ENCODE peak calls at places on chromosomes 7 and 10, in ten cellular contexts. One of them, this sample, is unnamed.

GRCh38 chr10:44805461-44806210 is 105.5 kb upstream of the TMEM72 start:
- DNase-seq in upper lobe of right lung: no peak
- DNase-seq in HEK293T: no peak
- DNase-seq in foreskin melanocyte: no peak
- DNase-seq in testis: peak; percentile 38
- DNase-seq in dermis microvascular lymphatic vessel endothelial cell: peak; percentile 40
- DNase-seq in NCI-H748 treated with DMSO at 0.1 percent for 48 hours: no peak
- DNase-seq in tibial artery: no peak
- DNase-seq in amygdala: no peak
- DNase-seq in NCI-H1417 treated with DMSO at 0.1 percent for 48 hours: no peak
- DNase-seq in this sample: no peak

GRCh38 chr10:77592946-77593636 is 44.5 kb downstream of the KCNMA1 start:
- DNase-seq in HEK293T: no peak
- DNase-seq in NCI-H1417 treated with DMSO at 0.1 percent for 48 hours: no peak
- DNase-seq in testis: no peak
- DNase-seq in NCI-H748 treated with DMSO at 0.1 percent for 48 hours: no peak
- DNase-seq in dermis microvascular lymphatic vessel endothelial cell: no peak
- DNase-seq in amygdala: no peak
- DNase-seq in tibial artery: peak; percentile 90
- DNase-seq in foreskin melanocyte: no peak
- DNase-seq in upper lobe of right lung: no peak
- DNase-seq in this sample: no peak

GRCh38 chr7:43764039-43764789 is 5.7 kb downstream of the BLVRA start:
- DNase-seq in upper lobe of right lung: peak; percentile 91
- DNase-seq in HEK293T: no peak
- DNase-seq in NCI-H748 treated with DMSO at 0.1 percent for 48 hours: no peak
- DNase-seq in foreskin melanocyte: no peak
- DNase-seq in NCI-H1417 treated with DMSO at 0.1 percent for 48 hours: no peak
- DNase-seq in tibial artery: no peak
- DNase-seq in amygdala: no peak
- DNase-seq in testis: peak; percentile 68
- DNase-seq in dermis microvascular lymphatic vessel endothelial cell: no peak
- DNase-seq in this sample: no peak

GRCh38 chr10:86100581-86101061 is 266.0 kb downstream of the GRID1 start:
- DNase-seq in amygdala: no peak
- DNase-seq in tibial artery: no peak
- DNase-seq in foreskin melanocyte: peak; percentile 9
- DNase-seq in NCI-H1417 treated with DMSO at 0.1 percent for 48 hours: no peak
- DNase-seq in dermis microvascular lymphatic vessel endothelial cell: peak; percentile 1
- DNase-seq in NCI-H748 treated with DMSO at 0.1 percent for 48 hours: no peak
- DNase-seq in testis: no peak
- DNase-seq in upper lobe of right lung: no peak
- DNase-seq in HEK293T: peak; percentile 61
- DNase-seq in this sample: peak; percentile 54

GRCh38 chr7:13017325-13017853 is 330.0 kb downstream of the ARL4A start:
- DNase-seq in foreskin melanocyte: no peak
- DNase-seq in dermis microvascular lymphatic vessel endothelial cell: no peak
- DNase-seq in tibial artery: no peak
- DNase-seq in NCI-H1417 treated with DMSO at 0.1 percent for 48 hours: no peak
- DNase-seq in testis: no peak
- DNase-seq in HEK293T: no peak
- DNase-seq in amygdala: no peak
- DNase-seq in NCI-H748 treated with DMSO at 0.1 percent for 48 hours: no peak
- DNase-seq in upper lobe of right lung: no peak
- DNase-seq in this sample: peak; percentile 36

GRCh38 chr7:106583133-106583532 is 77.8 kb downstream of the CCDC71L start:
- DNase-seq in testis: no peak
- DNase-seq in dermis microvascular lymphatic vessel endothelial cell: no peak
- DNase-seq in NCI-H1417 treated with DMSO at 0.1 percent for 48 hours: no peak
- DNase-seq in NCI-H748 treated with DMSO at 0.1 percent for 48 hours: no peak
- DNase-seq in tibial artery: no peak
- DNase-seq in HEK293T: no peak
- DNase-seq in upper lobe of right lung: no peak
- DNase-seq in foreskin melanocyte: no peak
- DNase-seq in amygdala: no peak
- DNase-seq in this sample: no peak

GRCh38 chr7:74479066-74479781 is 25.5 kb downstream of the GTF2IRD1 start:
- DNase-seq in testis: peak; percentile 50
- DNase-seq in tibial artery: peak; percentile 77
- DNase-seq in upper lobe of right lung: peak; percentile 91
- DNase-seq in HEK293T: no peak
- DNase-seq in dermis microvascular lymphatic vessel endothelial cell: no peak
- DNase-seq in NCI-H1417 treated with DMSO at 0.1 percent for 48 hours: no peak
- DNase-seq in NCI-H748 treated with DMSO at 0.1 percent for 48 hours: peak; percentile 24
- DNase-seq in amygdala: peak; percentile 49
- DNase-seq in foreskin melanocyte: no peak
- DNase-seq in this sample: no peak

GRCh38 chr10:18402766-18403346 is 248.5 kb downstream of the NSUN6 start:
- DNase-seq in foreskin melanocyte: no peak
- DNase-seq in NCI-H1417 treated with DMSO at 0.1 percent for 48 hours: no peak
- DNase-seq in tibial artery: no peak
- DNase-seq in HEK293T: no peak
- DNase-seq in amygdala: no peak
- DNase-seq in NCI-H748 treated with DMSO at 0.1 percent for 48 hours: no peak
- DNase-seq in upper lobe of right lung: no peak
- DNase-seq in dermis microvascular lymphatic vessel endothelial cell: no peak
- DNase-seq in testis: no peak
- DNase-seq in this sample: no peak

GRCh38 chr10:6275022-6275997 is 72.6 kb downstream of the PFKFB3 start:
- DNase-seq in testis: peak; percentile 75
- DNase-seq in foreskin melanocyte: peak; percentile 86
- DNase-seq in upper lobe of right lung: peak; percentile 94
- DNase-seq in tibial artery: peak; percentile 96
- DNase-seq in NCI-H748 treated with DMSO at 0.1 percent for 48 hours: no peak
- DNase-seq in NCI-H1417 treated with DMSO at 0.1 percent for 48 hours: no peak
- DNase-seq in dermis microvascular lymphatic vessel endothelial cell: peak; percentile 89
- DNase-seq in HEK293T: peak; percentile 23
- DNase-seq in amygdala: peak; percentile 42
- DNase-seq in this sample: peak; percentile 87

GRCh38 chr10:17537281-17537680 is 79.9 kb downstream of the HACD1 start:
- DNase-seq in foreskin melanocyte: no peak
- DNase-seq in amygdala: no peak
- DNase-seq in dermis microvascular lymphatic vessel endothelial cell: no peak
- DNase-seq in upper lobe of right lung: no peak
- DNase-seq in HEK293T: no peak
- DNase-seq in NCI-H1417 treated with DMSO at 0.1 percent for 48 hours: no peak
- DNase-seq in testis: no peak
- DNase-seq in tibial artery: no peak
- DNase-seq in NCI-H748 treated with DMSO at 0.1 percent for 48 hours: no peak
- DNase-seq in this sample: no peak

GRCh38 chr10:133400624-133401424 is 6.9 kb downstream of the MTG1 start:
- DNase-seq in NCI-H748 treated with DMSO at 0.1 percent for 48 hours: no peak
- DNase-seq in dermis microvascular lymphatic vessel endothelial cell: no peak
- DNase-seq in foreskin melanocyte: no peak
- DNase-seq in testis: peak; percentile 71
- DNase-seq in amygdala: no peak
- DNase-seq in upper lobe of right lung: peak; percentile 53
- DNase-seq in NCI-H1417 treated with DMSO at 0.1 percent for 48 hours: no peak
- DNase-seq in tibial artery: peak; percentile 12
- DNase-seq in HEK293T: no peak
- DNase-seq in this sample: no peak

GRCh38 chr7:130369831-130370230 is 10.5 kb upstream of the CPA1 start:
- DNase-seq in dermis microvascular lymphatic vessel endothelial cell: no peak
- DNase-seq in NCI-H748 treated with DMSO at 0.1 percent for 48 hours: no peak
- DNase-seq in testis: no peak
- DNase-seq in foreskin melanocyte: no peak
- DNase-seq in HEK293T: no peak
- DNase-seq in NCI-H1417 treated with DMSO at 0.1 percent for 48 hours: no peak
- DNase-seq in amygdala: no peak
- DNase-seq in tibial artery: no peak
- DNase-seq in upper lobe of right lung: no peak
- DNase-seq in this sample: no peak

GRCh38 chr10:24821986-24822385 is 98.3 kb upstream of the ARHGAP21 start:
- DNase-seq in amygdala: no peak
- DNase-seq in foreskin melanocyte: peak; percentile 27
- DNase-seq in testis: no peak
- DNase-seq in NCI-H748 treated with DMSO at 0.1 percent for 48 hours: no peak
- DNase-seq in NCI-H1417 treated with DMSO at 0.1 percent for 48 hours: no peak
- DNase-seq in upper lobe of right lung: no peak
- DNase-seq in HEK293T: no peak
- DNase-seq in dermis microvascular lymphatic vessel endothelial cell: no peak
- DNase-seq in tibial artery: no peak
- DNase-seq in this sample: peak; percentile 77

GRCh38 chr10:77247076-77247561 is 390.5 kb downstream of the KCNMA1 start:
- DNase-seq in NCI-H748 treated with DMSO at 0.1 percent for 48 hours: no peak
- DNase-seq in HEK293T: peak; percentile 21
- DNase-seq in foreskin melanocyte: no peak
- DNase-seq in tibial artery: no peak
- DNase-seq in NCI-H1417 treated with DMSO at 0.1 percent for 48 hours: no peak
- DNase-seq in amygdala: no peak
- DNase-seq in testis: no peak
- DNase-seq in dermis microvascular lymphatic vessel endothelial cell: no peak
- DNase-seq in upper lobe of right lung: no peak
- DNase-seq in this sample: no peak

GRCh38 chr10:34681933-34682332 is 133.2 kb downstream of the PARD3 start:
- DNase-seq in amygdala: no peak
- DNase-seq in foreskin melanocyte: no peak
- DNase-seq in NCI-H748 treated with DMSO at 0.1 percent for 48 hours: no peak
- DNase-seq in NCI-H1417 treated with DMSO at 0.1 percent for 48 hours: no peak
- DNase-seq in HEK293T: no peak
- DNase-seq in dermis microvascular lymphatic vessel endothelial cell: no peak
- DNase-seq in upper lobe of right lung: no peak
- DNase-seq in testis: no peak
- DNase-seq in tibial artery: no peak
- DNase-seq in this sample: no peak

GRCh38 chr7:150934045-150934766 is 43.9 kb downstream of the KCNH2 start:
- DNase-seq in amygdala: no peak
- DNase-seq in testis: no peak
- DNase-seq in NCI-H1417 treated with DMSO at 0.1 percent for 48 hours: no peak
- DNase-seq in tibial artery: no peak
- DNase-seq in HEK293T: no peak
- DNase-seq in dermis microvascular lymphatic vessel endothelial cell: no peak
- DNase-seq in foreskin melanocyte: no peak
- DNase-seq in upper lobe of right lung: no peak
- DNase-seq in NCI-H748 treated with DMSO at 0.1 percent for 48 hours: no peak
- DNase-seq in this sample: no peak

GRCh38 chr10:65194555-65194954 is 1673.4 kb downstream of the REEP3 start:
- DNase-seq in tibial artery: no peak
- DNase-seq in foreskin melanocyte: no peak
- DNase-seq in testis: no peak
- DNase-seq in HEK293T: no peak
- DNase-seq in upper lobe of right lung: no peak
- DNase-seq in amygdala: no peak
- DNase-seq in NCI-H748 treated with DMSO at 0.1 percent for 48 hours: no peak
- DNase-seq in NCI-H1417 treated with DMSO at 0.1 percent for 48 hours: no peak
- DNase-seq in dermis microvascular lymphatic vessel endothelial cell: no peak
- DNase-seq in this sample: no peak

GRCh38 chr10:5486852-5487235 is 12.5 kb downstream of the CALML5 start:
- DNase-seq in NCI-H1417 treated with DMSO at 0.1 percent for 48 hours: no peak
- DNase-seq in dermis microvascular lymphatic vessel endothelial cell: no peak
- DNase-seq in upper lobe of right lung: no peak
- DNase-seq in tibial artery: no peak
- DNase-seq in foreskin melanocyte: no peak
- DNase-seq in amygdala: no peak
- DNase-seq in HEK293T: no peak
- DNase-seq in NCI-H748 treated with DMSO at 0.1 percent for 48 hours: no peak
- DNase-seq in testis: no peak
- DNase-seq in this sample: no peak

GRCh38 chr10:120076966-120077706 is 184.6 kb downstream of the SEC23IP start:
- DNase-seq in amygdala: no peak
- DNase-seq in NCI-H1417 treated with DMSO at 0.1 percent for 48 hours: peak; percentile 8
- DNase-seq in upper lobe of right lung: no peak
- DNase-seq in tibial artery: no peak
- DNase-seq in testis: no peak
- DNase-seq in foreskin melanocyte: no peak
- DNase-seq in dermis microvascular lymphatic vessel endothelial cell: no peak
- DNase-seq in NCI-H748 treated with DMSO at 0.1 percent for 48 hours: peak; percentile 52
- DNase-seq in HEK293T: no peak
- DNase-seq in this sample: no peak

GRCh38 chr10:131149111-131149510 is 162.4 kb downstream of the TCERG1L start:
- DNase-seq in amygdala: no peak
- DNase-seq in NCI-H748 treated with DMSO at 0.1 percent for 48 hours: no peak
- DNase-seq in HEK293T: no peak
- DNase-seq in tibial artery: no peak
- DNase-seq in foreskin melanocyte: no peak
- DNase-seq in testis: no peak
- DNase-seq in NCI-H1417 treated with DMSO at 0.1 percent for 48 hours: no peak
- DNase-seq in dermis microvascular lymphatic vessel endothelial cell: no peak
- DNase-seq in upper lobe of right lung: no peak
- DNase-seq in this sample: no peak

GRCh38 chr7:142482899-142483658 is 225.2 kb upstream of the PRSS58 start:
- DNase-seq in dermis microvascular lymphatic vessel endothelial cell: peak; percentile 21
- DNase-seq in testis: peak; percentile 71
- DNase-seq in NCI-H1417 treated with DMSO at 0.1 percent for 48 hours: no peak
- DNase-seq in amygdala: peak; percentile 15
- DNase-seq in NCI-H748 treated with DMSO at 0.1 percent for 48 hours: no peak
- DNase-seq in foreskin melanocyte: no peak
- DNase-seq in tibial artery: no peak
- DNase-seq in HEK293T: peak; percentile 62
- DNase-seq in upper lobe of right lung: no peak
- DNase-seq in this sample: peak; percentile 86

GRCh38 chr10:96501985-96502384 is 11.7 kb downstream of the TLL2 start:
- DNase-seq in foreskin melanocyte: no peak
- DNase-seq in NCI-H748 treated with DMSO at 0.1 percent for 48 hours: no peak
- DNase-seq in HEK293T: no peak
- DNase-seq in amygdala: no peak
- DNase-seq in dermis microvascular lymphatic vessel endothelial cell: no peak
- DNase-seq in NCI-H1417 treated with DMSO at 0.1 percent for 48 hours: no peak
- DNase-seq in testis: no peak
- DNase-seq in upper lobe of right lung: no peak
- DNase-seq in tibial artery: no peak
- DNase-seq in this sample: no peak

GRCh38 chr10:45495438-45496152 is 121.6 kb downstream of the ALOX5 start:
- DNase-seq in tibial artery: no peak
- DNase-seq in testis: no peak
- DNase-seq in foreskin melanocyte: peak; percentile 11
- DNase-seq in dermis microvascular lymphatic vessel endothelial cell: no peak
- DNase-seq in HEK293T: no peak
- DNase-seq in upper lobe of right lung: no peak
- DNase-seq in NCI-H748 treated with DMSO at 0.1 percent for 48 hours: no peak
- DNase-seq in NCI-H1417 treated with DMSO at 0.1 percent for 48 hours: no peak
- DNase-seq in amygdala: no peak
- DNase-seq in this sample: no peak

GRCh38 chr7:14900051-14900450 is 2.5 kb downstream of the DGKB start:
- DNase-seq in testis: no peak
- DNase-seq in amygdala: no peak
- DNase-seq in dermis microvascular lymphatic vessel endothelial cell: no peak
- DNase-seq in foreskin melanocyte: no peak
- DNase-seq in HEK293T: no peak
- DNase-seq in NCI-H748 treated with DMSO at 0.1 percent for 48 hours: peak; percentile 31
- DNase-seq in NCI-H1417 treated with DMSO at 0.1 percent for 48 hours: no peak
- DNase-seq in tibial artery: no peak
- DNase-seq in upper lobe of right lung: no peak
- DNase-seq in this sample: no peak

GRCh38 chr7:124403112-124403511 is 362.5 kb downstream of the GPR37 start:
- DNase-seq in foreskin melanocyte: no peak
- DNase-seq in upper lobe of right lung: no peak
- DNase-seq in HEK293T: no peak
- DNase-seq in NCI-H1417 treated with DMSO at 0.1 percent for 48 hours: no peak
- DNase-seq in tibial artery: no peak
- DNase-seq in NCI-H748 treated with DMSO at 0.1 percent for 48 hours: no peak
- DNase-seq in dermis microvascular lymphatic vessel endothelial cell: no peak
- DNase-seq in testis: no peak
- DNase-seq in amygdala: no peak
- DNase-seq in this sample: no peak

GRCh38 chr7:39733881-39734571 is 110.7 kb downstream of the RALA start:
- DNase-seq in HEK293T: no peak
- DNase-seq in dermis microvascular lymphatic vessel endothelial cell: peak; percentile 20
- DNase-seq in foreskin melanocyte: no peak
- DNase-seq in tibial artery: no peak
- DNase-seq in NCI-H1417 treated with DMSO at 0.1 percent for 48 hours: no peak
- DNase-seq in testis: no peak
- DNase-seq in NCI-H748 treated with DMSO at 0.1 percent for 48 hours: peak; percentile 43
- DNase-seq in upper lobe of right lung: no peak
- DNase-seq in amygdala: no peak
- DNase-seq in this sample: no peak

GRCh38 chr10:78894089-78894840 is 174.5 kb upstream of the ZMIZ1 start:
- DNase-seq in amygdala: no peak
- DNase-seq in NCI-H748 treated with DMSO at 0.1 percent for 48 hours: no peak
- DNase-seq in tibial artery: no peak
- DNase-seq in NCI-H1417 treated with DMSO at 0.1 percent for 48 hours: no peak
- DNase-seq in foreskin melanocyte: no peak
- DNase-seq in dermis microvascular lymphatic vessel endothelial cell: no peak
- DNase-seq in HEK293T: no peak
- DNase-seq in upper lobe of right lung: no peak
- DNase-seq in testis: no peak
- DNase-seq in this sample: no peak

GRCh38 chr10:78543749-78544446 is 510.2 kb downstream of the RPS24 start:
- DNase-seq in foreskin melanocyte: no peak
- DNase-seq in amygdala: peak; percentile 26
- DNase-seq in dermis microvascular lymphatic vessel endothelial cell: no peak
- DNase-seq in tibial artery: peak; percentile 91
- DNase-seq in HEK293T: no peak
- DNase-seq in testis: peak; percentile 72
- DNase-seq in upper lobe of right lung: peak; percentile 65
- DNase-seq in NCI-H748 treated with DMSO at 0.1 percent for 48 hours: no peak
- DNase-seq in NCI-H1417 treated with DMSO at 0.1 percent for 48 hours: no peak
- DNase-seq in this sample: no peak

This sample was measured in SK-MEL-5.